ENCODE peak calls at places on chromosomes 16 and 17, in four cellular contexts. Y, X, N and B are unnamed samples.

GRCh38 chr17:62800580-62800979 is 7.5 kb downstream of the MARCHF10 start:
- DNase-seq in Y (no peak), X (no peak), N (no peak), B (peak; percentile 31)

GRCh38 chr16:75402821-75403475 is 30.4 kb downstream of the CFDP1 start:
- DNase-seq in Y (peak; percentile 65), X (no peak), N (no peak), B (no peak)

GRCh38 chr16:2036200-2036966 is 9.7 kb downstream of the NHERF2 start:
- DNase-seq in Y (no peak), X (no peak), N (no peak), B (no peak)

GRCh38 chr16:6427621-6428020 is 905.0 kb upstream of the RBFOX1 start:
- DNase-seq in Y (no peak), X (no peak), N (no peak), B (no peak)

GRCh38 chr17:47208744-47209488 is at the start of gene MYL4:
- DNase-seq in Y (no peak), X (no peak), N (no peak), B (no peak)

GRCh38 chr17:45948498-45948880 is 50.6 kb upstream of the STH start:
- DNase-seq in Y (no peak), X (no peak), N (no peak), B (no peak)

GRCh38 chr16:89320717-89321501 is 103.4 kb downstream of the ZNF778 start:
- DNase-seq in Y (peak; percentile 52), X (peak; percentile 46), N (peak; percentile 49), B (peak; percentile 54)

GRCh38 chr17:50028207-50029120 is 27.4 kb upstream of the ITGA3 start:
- DNase-seq in Y (peak; percentile 30), X (no peak), N (no peak), B (no peak)

GRCh38 chr17:27559506-27559931 is 71.5 kb upstream of the LGALS9 start:
- DNase-seq in Y (peak; percentile 83), X (peak; percentile 46), N (no peak), B (no peak)

GRCh38 chr17:35299108-35299507 is 56.2 kb downstream of the SLFN5 start:
- DNase-seq in Y (no peak), X (no peak), N (no peak), B (peak; percentile 63)

GRCh38 chr17:57518587-57519118 is 226.4 kb downstream of the CCDC182 start:
- DNase-seq in Y (no peak), X (peak; percentile 59), N (no peak), B (no peak)

GRCh38 chr16:1989826-1990335 is at the start of gene SYNGR3:
- DNase-seq in Y (no peak), X (no peak), N (no peak), B (no peak)

GRCh38 chr17:79810138-79811027 is 13.5 kb upstream of the CBX8 start:
- DNase-seq in Y (peak; percentile 95), X (peak; percentile 60), N (peak; percentile 90), B (peak; percentile 71)

GRCh38 chr16:49019081-49019633 is 262.5 kb downstream of the CBLN1 start:
- DNase-seq in Y (no peak), X (no peak), N (no peak), B (no peak)

GRCh38 chr16:50152386-50152806 is 710 bp upstream of the TENT4B start:
- DNase-seq in Y (no peak), X (peak; percentile 27), N (peak; percentile 54), B (peak; percentile 42)

GRCh38 chr17:74760404-74761105 is 12.1 kb downstream of the NHERF1 start:
- DNase-seq in Y (peak; percentile 56), X (no peak), N (peak; percentile 42), B (no peak)

GRCh38 chr17:21677911-21678310 is 14.4 kb upstream of the KCNJ18 start:
- DNase-seq in Y (no peak), X (no peak), N (no peak), B (peak; percentile 33)
- H3K9me3 ChIP-seq in Y (peaks cover 22% of the 10 kb centered on the region), X (no peaks in the 10 kb centered on the region), N (peaks cover 2% of the 10 kb centered on the region), B (no peaks in the 10 kb centered on the region)

GRCh38 chr17:69870091-69870530 is 204.9 kb upstream of the KCNJ16 start:
- DNase-seq in Y (no peak), X (no peak), N (no peak), B (no peak)

GRCh38 chr17:69870751-69871199 is 204.2 kb upstream of the KCNJ16 start:
- DNase-seq in Y (peak; percentile 1), X (no peak), N (no peak), B (no peak)

GRCh38 chr17:69871318-69871717 is 203.7 kb upstream of the KCNJ16 start:
- DNase-seq in Y (no peak), X (no peak), N (no peak), B (no peak)

GRCh38 chr17:69872675-69873262 is 202.3 kb upstream of the KCNJ16 start:
- DNase-seq in Y (no peak), X (no peak), N (no peak), B (no peak)

DNA sequence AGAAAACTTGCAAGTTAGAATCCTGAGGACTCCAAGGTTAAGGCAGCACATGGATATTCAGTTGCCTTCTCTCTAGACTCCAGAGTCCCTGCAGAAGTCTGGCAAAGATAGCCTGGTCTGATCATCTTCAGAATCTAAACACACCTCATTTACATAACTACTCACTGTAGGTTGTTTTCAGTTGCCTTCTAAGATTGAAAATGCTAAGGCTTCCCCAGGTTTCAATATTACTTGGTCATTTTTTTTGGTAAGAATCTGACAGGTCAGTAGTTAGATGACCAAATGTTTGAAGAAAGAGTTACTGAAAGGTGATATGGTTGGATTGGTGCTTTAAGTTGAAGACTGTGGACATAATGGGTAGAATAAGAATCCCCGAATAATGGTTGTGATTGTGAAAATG is 205.4 kb upstream of the KCNJ16 start:
- DNase-seq in Y (no peak), X (no peak), N (no peak), B (no peak)
- H3K9me3 ChIP-seq in Y (no peaks in the 10 kb centered on the region), X (no peaks in the 10 kb centered on the region), N (no peaks in the 10 kb centered on the region), B (no peaks in the 10 kb centered on the region)

GRCh38 chr16:79869304-79870015 is 268.9 kb upstream of the MAF start:
- DNase-seq in Y (no peak), X (no peak), N (no peak), B (no peak)
- H3K9me3 ChIP-seq in Y (no peaks in the 10 kb centered on the region), X (no peaks in the 10 kb centered on the region), N (no peaks in the 10 kb centered on the region), B (no peaks in the 10 kb centered on the region)

DNA sequence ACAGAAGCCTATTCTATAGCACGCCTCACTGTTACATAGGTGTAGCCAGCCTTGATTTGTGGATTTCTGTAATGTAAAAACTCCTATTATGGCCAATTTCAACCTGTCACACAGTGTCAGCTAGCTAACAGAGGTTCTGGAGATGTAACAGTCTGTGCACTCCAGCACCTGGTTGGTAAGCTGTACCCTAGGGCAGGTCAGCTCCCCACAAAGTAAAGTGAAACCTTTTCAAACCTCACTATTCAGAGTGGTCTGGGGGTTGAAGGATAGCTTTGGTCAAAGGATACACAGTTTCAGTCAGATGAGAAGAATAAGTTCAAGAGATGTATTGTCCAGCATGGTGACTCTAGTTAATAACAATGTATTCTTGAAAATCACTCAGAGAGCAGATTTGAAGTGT is 28.5 kb upstream of the TBX2 start:
- DNase-seq in Y (no peak), X (no peak), N (no peak), B (no peak)
- H3K9me3 ChIP-seq in Y (no peaks in the 10 kb centered on the region), X (no peaks in the 10 kb centered on the region), N (no peaks in the 10 kb centered on the region), B (no peaks in the 10 kb centered on the region)

GRCh38 chr16:31764103-31764502 is 109.5 kb upstream of the ZNF267 start:
- DNase-seq in Y (no peak), X (no peak), N (no peak), B (no peak)
- H3K9me3 ChIP-seq in Y (peaks cover 33% of the 10 kb centered on the region), X (peaks cover 83% of the 10 kb centered on the region), N (peaks cover 9% of the 10 kb centered on the region), B (no peaks in the 10 kb centered on the region)

GRCh38 chr16:46875243-46875642 is 8.9 kb upstream of the GPT2 start:
- DNase-seq in Y (no peak), X (no peak), N (no peak), B (no peak)

GRCh38 chr16:46871587-46871986 is 12.6 kb upstream of the GPT2 start:
- DNase-seq in Y (no peak), X (no peak), N (peak; percentile 78), B (no peak)

GRCh38 chr16:46873201-46873600 is 11.0 kb upstream of the GPT2 start:
- DNase-seq in Y (no peak), X (no peak), N (no peak), B (no peak)
- H3K9me3 ChIP-seq in Y (no peaks in the 10 kb centered on the region), X (no peaks in the 10 kb centered on the region), N (no peaks in the 10 kb centered on the region), B (no peaks in the 10 kb centered on the region)